ENCODE peak calls at places on chromosomes 2 and 18, in nine cellular contexts. One of them, this sample, is unnamed.

GRCh38 chr2:205733082-205733481 is 50.8 kb downstream of the NRP2 start:
- DNase-seq in osteoblast: no peak
- DNase-seq in NCI-H1930: no peak
- DNase-seq in Ammon's horn: no peak
- DNase-seq in EH: no peak
- DNase-seq in AG09319: no peak
- DNase-seq in D341Med: no peak
- DNase-seq in activated CD4-positive, CD25-positive, alpha-beta regulatory T cell treated with anti-CD3 and anti-CD28 coated beads, Interleukin-2, amount 50 U/mL, for 72 hours: no peak
- DNase-seq in activated naive CD4-positive, alpha-beta T cell treated with anti-CD3 and anti-CD28 coated beads for 36 hours: no peak
- DNase-seq in this sample: no peak

GRCh38 chr18:35376393-35376741 is 770 bp downstream of the ZNF396 start:
- DNase-seq in osteoblast: peak
- DNase-seq in NCI-H1930: no peak
- DNase-seq in Ammon's horn: no peak
- DNase-seq in EH: no peak
- DNase-seq in AG09319: no peak
- DNase-seq in D341Med: peak
- DNase-seq in activated CD4-positive, CD25-positive, alpha-beta regulatory T cell treated with anti-CD3 and anti-CD28 coated beads, Interleukin-2, amount 50 U/mL, for 72 hours: peak
- DNase-seq in activated naive CD4-positive, alpha-beta T cell treated with anti-CD3 and anti-CD28 coated beads for 36 hours: peak
- DNase-seq in this sample: peak

GRCh38 chr2:236998758-236999157 is 86.9 kb upstream of the COPS8 start:
- DNase-seq in osteoblast: no peak
- DNase-seq in NCI-H1930: no peak
- DNase-seq in Ammon's horn: no peak
- DNase-seq in EH: peak
- DNase-seq in AG09319: no peak
- DNase-seq in D341Med: no peak
- DNase-seq in activated CD4-positive, CD25-positive, alpha-beta regulatory T cell treated with anti-CD3 and anti-CD28 coated beads, Interleukin-2, amount 50 U/mL, for 72 hours: no peak
- DNase-seq in activated naive CD4-positive, alpha-beta T cell treated with anti-CD3 and anti-CD28 coated beads for 36 hours: no peak
- DNase-seq in this sample: no peak

GRCh38 chr18:13448028-13448795 is 229.7 kb downstream of the LDLRAD4 start:
- DNase-seq in osteoblast: peak
- DNase-seq in NCI-H1930: no peak
- DNase-seq in Ammon's horn: no peak
- DNase-seq in EH: no peak
- DNase-seq in AG09319: no peak
- DNase-seq in D341Med: no peak
- DNase-seq in activated CD4-positive, CD25-positive, alpha-beta regulatory T cell treated with anti-CD3 and anti-CD28 coated beads, Interleukin-2, amount 50 U/mL, for 72 hours: no peak
- DNase-seq in activated naive CD4-positive, alpha-beta T cell treated with anti-CD3 and anti-CD28 coated beads for 36 hours: no peak
- DNase-seq in this sample: no peak

GRCh38 chr2:134683561-134684112 is 35.2 kb downstream of the TMEM163 start:
- DNase-seq in osteoblast: peak
- DNase-seq in NCI-H1930: no peak
- DNase-seq in Ammon's horn: no peak
- DNase-seq in EH: no peak
- DNase-seq in AG09319: no peak
- DNase-seq in D341Med: no peak
- DNase-seq in activated CD4-positive, CD25-positive, alpha-beta regulatory T cell treated with anti-CD3 and anti-CD28 coated beads, Interleukin-2, amount 50 U/mL, for 72 hours: no peak
- DNase-seq in activated naive CD4-positive, alpha-beta T cell treated with anti-CD3 and anti-CD28 coated beads for 36 hours: peak
- DNase-seq in this sample: no peak

GRCh38 chr2:223590964-223591363 is 11.2 kb downstream of the SCG2 start:
- DNase-seq in osteoblast: no peak
- DNase-seq in NCI-H1930: no peak
- DNase-seq in Ammon's horn: no peak
- DNase-seq in EH: peak
- DNase-seq in AG09319: no peak
- DNase-seq in D341Med: no peak
- DNase-seq in activated CD4-positive, CD25-positive, alpha-beta regulatory T cell treated with anti-CD3 and anti-CD28 coated beads, Interleukin-2, amount 50 U/mL, for 72 hours: no peak
- DNase-seq in activated naive CD4-positive, alpha-beta T cell treated with anti-CD3 and anti-CD28 coated beads for 36 hours: no peak
- DNase-seq in this sample: no peak

GRCh38 chr2:63000801-63001200 is 49.8 kb upstream of the OTX1 start:
- DNase-seq in osteoblast: no peak
- DNase-seq in NCI-H1930: no peak
- DNase-seq in Ammon's horn: no peak
- DNase-seq in EH: peak
- DNase-seq in AG09319: no peak
- DNase-seq in D341Med: no peak
- DNase-seq in activated CD4-positive, CD25-positive, alpha-beta regulatory T cell treated with anti-CD3 and anti-CD28 coated beads, Interleukin-2, amount 50 U/mL, for 72 hours: no peak
- DNase-seq in activated naive CD4-positive, alpha-beta T cell treated with anti-CD3 and anti-CD28 coated beads for 36 hours: no peak
- DNase-seq in this sample: no peak

GRCh38 chr2:84846041-84846663 is 34.7 kb downstream of the TRABD2A start:
- DNase-seq in osteoblast: no peak
- DNase-seq in NCI-H1930: no peak
- DNase-seq in Ammon's horn: no peak
- DNase-seq in EH: peak
- DNase-seq in AG09319: peak
- DNase-seq in D341Med: no peak
- DNase-seq in activated CD4-positive, CD25-positive, alpha-beta regulatory T cell treated with anti-CD3 and anti-CD28 coated beads, Interleukin-2, amount 50 U/mL, for 72 hours: no peak
- DNase-seq in activated naive CD4-positive, alpha-beta T cell treated with anti-CD3 and anti-CD28 coated beads for 36 hours: peak
- DNase-seq in this sample: no peak

GRCh38 chr2:220670461-220670979 is 901.6 kb downstream of the EPHA4 start:
- DNase-seq in osteoblast: no peak
- DNase-seq in NCI-H1930: no peak
- DNase-seq in Ammon's horn: no peak
- DNase-seq in EH: no peak
- DNase-seq in AG09319: no peak
- DNase-seq in D341Med: no peak
- DNase-seq in activated CD4-positive, CD25-positive, alpha-beta regulatory T cell treated with anti-CD3 and anti-CD28 coated beads, Interleukin-2, amount 50 U/mL, for 72 hours: no peak
- DNase-seq in activated naive CD4-positive, alpha-beta T cell treated with anti-CD3 and anti-CD28 coated beads for 36 hours: no peak
- DNase-seq in this sample: no peak

GRCh38 chr2:179440642-179441251 is 176.1 kb upstream of the SESTD1 start:
- DNase-seq in osteoblast: peak
- DNase-seq in NCI-H1930: no peak
- DNase-seq in Ammon's horn: peak
- DNase-seq in EH: peak
- DNase-seq in AG09319: no peak
- DNase-seq in D341Med: peak
- DNase-seq in activated CD4-positive, CD25-positive, alpha-beta regulatory T cell treated with anti-CD3 and anti-CD28 coated beads, Interleukin-2, amount 50 U/mL, for 72 hours: no peak
- DNase-seq in activated naive CD4-positive, alpha-beta T cell treated with anti-CD3 and anti-CD28 coated beads for 36 hours: peak
- DNase-seq in this sample: no peak

GRCh38 chr2:63060079-63060482 is 9.5 kb downstream of the OTX1 start:
- DNase-seq in osteoblast: peak
- DNase-seq in NCI-H1930: no peak
- DNase-seq in Ammon's horn: no peak
- DNase-seq in EH: peak
- DNase-seq in AG09319: no peak
- DNase-seq in D341Med: no peak
- DNase-seq in activated CD4-positive, CD25-positive, alpha-beta regulatory T cell treated with anti-CD3 and anti-CD28 coated beads, Interleukin-2, amount 50 U/mL, for 72 hours: no peak
- DNase-seq in activated naive CD4-positive, alpha-beta T cell treated with anti-CD3 and anti-CD28 coated beads for 36 hours: no peak
- DNase-seq in this sample: no peak

GRCh38 chr18:57869228-57869627 is 66.1 kb upstream of the ATP8B1 start:
- DNase-seq in osteoblast: no peak
- DNase-seq in NCI-H1930: no peak
- DNase-seq in Ammon's horn: no peak
- DNase-seq in EH: peak
- DNase-seq in AG09319: no peak
- DNase-seq in D341Med: no peak
- DNase-seq in activated CD4-positive, CD25-positive, alpha-beta regulatory T cell treated with anti-CD3 and anti-CD28 coated beads, Interleukin-2, amount 50 U/mL, for 72 hours: no peak
- DNase-seq in activated naive CD4-positive, alpha-beta T cell treated with anti-CD3 and anti-CD28 coated beads for 36 hours: no peak
- DNase-seq in this sample: no peak

GRCh38 chr2:97848347-97848746 is 135.0 kb downstream of the ZAP70 start:
- DNase-seq in osteoblast: no peak
- DNase-seq in NCI-H1930: no peak
- DNase-seq in Ammon's horn: no peak
- DNase-seq in EH: no peak
- DNase-seq in AG09319: no peak
- DNase-seq in D341Med: no peak
- DNase-seq in activated CD4-positive, CD25-positive, alpha-beta regulatory T cell treated with anti-CD3 and anti-CD28 coated beads, Interleukin-2, amount 50 U/mL, for 72 hours: no peak
- DNase-seq in activated naive CD4-positive, alpha-beta T cell treated with anti-CD3 and anti-CD28 coated beads for 36 hours: no peak
- DNase-seq in this sample: no peak

GRCh38 chr2:241901018-241901380 is 31.5 kb downstream of the RTP5 start:
- DNase-seq in osteoblast: peak
- DNase-seq in NCI-H1930: no peak
- DNase-seq in Ammon's horn: no peak
- DNase-seq in EH: no peak
- DNase-seq in AG09319: no peak
- DNase-seq in D341Med: peak
- DNase-seq in activated CD4-positive, CD25-positive, alpha-beta regulatory T cell treated with anti-CD3 and anti-CD28 coated beads, Interleukin-2, amount 50 U/mL, for 72 hours: peak
- DNase-seq in activated naive CD4-positive, alpha-beta T cell treated with anti-CD3 and anti-CD28 coated beads for 36 hours: no peak
- DNase-seq in this sample: peak

GRCh38 chr2:203777030-203777429 is 70.6 kb downstream of the CD28 start:
- DNase-seq in osteoblast: no peak
- DNase-seq in NCI-H1930: no peak
- DNase-seq in Ammon's horn: no peak
- DNase-seq in EH: no peak
- DNase-seq in AG09319: no peak
- DNase-seq in D341Med: no peak
- DNase-seq in activated CD4-positive, CD25-positive, alpha-beta regulatory T cell treated with anti-CD3 and anti-CD28 coated beads, Interleukin-2, amount 50 U/mL, for 72 hours: no peak
- DNase-seq in activated naive CD4-positive, alpha-beta T cell treated with anti-CD3 and anti-CD28 coated beads for 36 hours: no peak
- DNase-seq in this sample: no peak

GRCh38 chr2:128547667-128548066 is 229.0 kb upstream of the HS6ST1 start:
- DNase-seq in osteoblast: no peak
- DNase-seq in NCI-H1930: no peak
- DNase-seq in Ammon's horn: no peak
- DNase-seq in EH: no peak
- DNase-seq in AG09319: no peak
- DNase-seq in D341Med: no peak
- DNase-seq in activated CD4-positive, CD25-positive, alpha-beta regulatory T cell treated with anti-CD3 and anti-CD28 coated beads, Interleukin-2, amount 50 U/mL, for 72 hours: no peak
- DNase-seq in activated naive CD4-positive, alpha-beta T cell treated with anti-CD3 and anti-CD28 coated beads for 36 hours: no peak
- DNase-seq in this sample: no peak

GRCh38 chr2:220071716-220072115 is 444.3 kb downstream of the SLC4A3 start:
- DNase-seq in osteoblast: no peak
- DNase-seq in NCI-H1930: no peak
- DNase-seq in Ammon's horn: no peak
- DNase-seq in EH: peak
- DNase-seq in AG09319: no peak
- DNase-seq in D341Med: no peak
- DNase-seq in activated CD4-positive, CD25-positive, alpha-beta regulatory T cell treated with anti-CD3 and anti-CD28 coated beads, Interleukin-2, amount 50 U/mL, for 72 hours: no peak
- DNase-seq in activated naive CD4-positive, alpha-beta T cell treated with anti-CD3 and anti-CD28 coated beads for 36 hours: no peak
- DNase-seq in this sample: no peak

GRCh38 chr2:128605931-128606330 is 287.3 kb upstream of the HS6ST1 start:
- DNase-seq in osteoblast: no peak
- DNase-seq in NCI-H1930: no peak
- DNase-seq in Ammon's horn: no peak
- DNase-seq in EH: no peak
- DNase-seq in AG09319: no peak
- DNase-seq in D341Med: no peak
- DNase-seq in activated CD4-positive, CD25-positive, alpha-beta regulatory T cell treated with anti-CD3 and anti-CD28 coated beads, Interleukin-2, amount 50 U/mL, for 72 hours: peak
- DNase-seq in activated naive CD4-positive, alpha-beta T cell treated with anti-CD3 and anti-CD28 coated beads for 36 hours: peak
- DNase-seq in this sample: peak